ENCODE peak calls at places on chromosome 3, in four cellular contexts. T is endodermal cell, U is endothelial cell of umbilical vein, G is tibial nerve. N is an unnamed sample. For H3K27me3, the result is how much of the 10 kb centered on the place peaks cover.

GRCh38 chr3:23112491-23112890 is 90.6 kb upstream of the UBE2E2 start:
- DNase-seq in T (peak), U (no peak), G (no peak), N (peak)

GRCh38 chr3:40397912-40398311 is 10.9 kb downstream of the ENTPD3 start:
- DNase-seq in T (no peak), U (no peak), G (no peak), N (no peak)

GRCh38 chr3:172034786-172035685 is 4.3 kb upstream of the FNDC3B start:
- DNase-seq in T (peak), U (no peak), G (no peak), N (peak)

GRCh38 chr3:122258757-122259371 is 66.2 kb upstream of the CSTA start:
- DNase-seq in T (peak), U (peak), G (no peak), N (peak)

GRCh38 chr3:72275296-72275820 is 490.4 kb upstream of the PROK2 start:
- DNase-seq in T (no peak), U (no peak), G (no peak), N (no peak)

GRCh38 chr3:11661052-11661656 is 17.4 kb upstream of the VGLL4 start:
- DNase-seq in T (no peak), U (peak), G (no peak), N (peak)

GRCh38 chr3:141124715-141125114 is 73.6 kb downstream of the SPSB4 start:
- DNase-seq in T (no peak), U (no peak), G (no peak), N (no peak)

GRCh38 chr3:195197764-195198423 is 73.1 kb downstream of the XXYLT1 start:
- DNase-seq in T (peak), U (peak), G (no peak), N (peak)

GRCh38 chr3:155727836-155728235 is 17.0 kb downstream of the PLCH1 start:
- DNase-seq in T (no peak), U (no peak), G (no peak), N (no peak)

GRCh38 chr3:141405581-141405980 is 37.3 kb downstream of the ZBTB38 start:
- DNase-seq in T (no peak), U (no peak), G (no peak), N (no peak)

GRCh38 chr3:188348445-188349244 is 194.7 kb downstream of the LPP start:
- DNase-seq in T (no peak), U (peak), G (peak), N (peak)

GRCh38 chr3:71124048-71124447 is 459.5 kb downstream of the FOXP1 start:
- DNase-seq in T (no peak), U (no peak), G (no peak), N (no peak)

GRCh38 chr3:36700537-36701248 is 63.7 kb downstream of the DCLK3 start:
- DNase-seq in T (peak), U (peak), G (peak), N (peak)

GRCh38 chr3:139758654-139759291 is 81.0 kb upstream of the NMNAT3 start:
- DNase-seq in T (peak), U (no peak), G (no peak), N (no peak)

GRCh38 chr3:83946554-83946953 is 1012.2 kb upstream of the CADM2 start:
- DNase-seq in T (peak), U (no peak), G (no peak), N (peak)

GRCh38 chr3:55330355-55330754 is 156.8 kb downstream of the WNT5A start:
- DNase-seq in T (no peak), U (no peak), G (no peak), N (peak)

GRCh38 chr3:68142331-68142887 is 488.0 kb upstream of the SUCLG2 start:
- DNase-seq in T (no peak), U (no peak), G (no peak), N (no peak)

GRCh38 chr3:196670335-196670734 is 30.8 kb downstream of the NRROS start:
- DNase-seq in T (no peak), U (peak), G (no peak), N (no peak)

GRCh38 chr3:43866529-43867353 is 176.0 kb downstream of the ABHD5 start:
- DNase-seq in T (peak), U (no peak), G (no peak), N (peak)

GRCh38 chr3:172760406-172760805 is 9.9 kb downstream of the ECT2 start:
- DNase-seq in T (no peak), U (no peak), G (no peak), N (peak)

GRCh38 chr3:65342084-65342683 is 654.4 kb upstream of the ADAMTS9 start:
- DNase-seq in T (peak), U (peak), G (no peak), N (peak)

GRCh38 chr3:10534066-10534465 is 28.7 kb upstream of the ATP2B2 start:
- DNase-seq in T (peak), U (no peak), G (no peak), N (no peak)

GRCh38 chr3:190865828-190866227 is 3.3 kb upstream of the GMNC start:
- DNase-seq in T (peak), U (no peak), G (no peak), N (peak)

GRCh38 chr3:59660852-59661624 is 611.2 kb upstream of the CFAP20DC start:
- DNase-seq in T (no peak), U (no peak), G (no peak), N (no peak)

GRCh38 chr3:134328846-134329245 is 45.4 kb downstream of the AMOTL2 start:
- DNase-seq in T (peak), U (no peak), G (no peak), N (no peak)

GRCh38 chr3:126934149-126934548 is 48.8 kb upstream of the PLXNA1 start:
- DNase-seq in T (peak), U (no peak), G (no peak), N (no peak)

DNA sequence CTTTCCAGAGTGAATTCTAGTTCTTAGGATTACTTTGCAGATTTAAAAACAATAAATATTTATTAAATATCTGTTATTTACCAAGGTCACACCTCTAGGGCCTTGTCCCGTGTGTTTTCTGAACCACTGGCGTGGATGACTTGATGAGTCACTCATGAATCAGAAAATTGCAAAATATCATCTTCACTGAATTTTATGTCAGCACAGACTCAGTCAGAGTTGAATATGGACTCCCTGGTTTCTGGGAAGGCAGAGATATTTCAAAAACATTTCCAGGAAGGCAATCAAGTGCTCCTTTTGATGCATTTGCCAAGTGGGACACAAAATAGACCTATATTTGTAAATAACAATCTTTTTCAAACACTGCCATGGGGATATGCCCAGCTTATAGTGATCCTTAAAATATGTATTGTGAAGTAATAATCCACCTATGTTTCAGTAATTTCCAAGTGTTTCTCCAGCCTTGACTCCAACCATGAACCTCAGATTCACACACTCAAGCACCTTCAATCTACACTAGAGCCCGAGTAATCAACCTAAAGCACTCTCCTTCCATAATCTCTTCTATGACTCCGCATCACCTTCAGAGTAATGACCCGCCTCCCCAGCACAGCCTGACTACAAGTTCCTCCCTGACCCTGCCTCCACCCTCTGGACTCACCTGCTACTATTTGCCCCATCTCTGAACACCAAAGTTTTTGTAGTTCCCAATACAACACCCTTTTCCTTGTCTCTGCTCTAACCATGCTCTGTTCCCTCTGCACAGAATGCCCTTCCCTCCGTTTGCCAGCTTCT is 24.3 kb downstream of the DPH3 start:
- DNase-seq in T (no peak), U (no peak), G (no peak), N (peak)
- H3K4me3 ChIP-seq in T (no peak), U (no peak), G (no peak), N (no peak)

GRCh38 chr3:109161487-109162108 is 25.1 kb downstream of the C3orf85 start:
- DNase-seq in T (no peak), U (no peak), G (no peak), N (no peak)

GRCh38 chr3:109152326-109152725 is 15.8 kb downstream of the C3orf85 start:
- DNase-seq in T (no peak), U (no peak), G (no peak), N (no peak)

GRCh38 chr3:109154989-109155388 is 18.5 kb downstream of the C3orf85 start:
- DNase-seq in T (no peak), U (no peak), G (no peak), N (no peak)

GRCh38 chr3:109155828-109156227 is 19.3 kb downstream of the C3orf85 start:
- DNase-seq in T (no peak), U (no peak), G (no peak), N (no peak)
- TF ChIP-seq CTCF in T (no peak), U (no peak), G (no peak), N (no peak)

GRCh38 chr3:129004639-129005295 is 3.7 kb downstream of the EFCC1 start:
- DNase-seq in T (no peak), U (peak), G (no peak), N (no peak)
- H3K27me3 ChIP-seq in T (half or more), U (under half), G (half or more), N (under half)

GRCh38 chr3:152307829-152308474 is 39.2 kb downstream of the MBNL1 start:
- DNase-seq in T (peak), U (peak), G (no peak), N (no peak)
- H3K4me3 ChIP-seq in T (no peak), U (no peak), G (no peak), N (no peak)

GRCh38 chr3:53509494-53509893 is 15.1 kb downstream of the CACNA1D start:
- DNase-seq in T (peak), U (no peak), G (no peak), N (no peak)
- TF ChIP-seq CTCF in T (no peak), U (no peak), G (no peak), N (no peak)

DNA sequence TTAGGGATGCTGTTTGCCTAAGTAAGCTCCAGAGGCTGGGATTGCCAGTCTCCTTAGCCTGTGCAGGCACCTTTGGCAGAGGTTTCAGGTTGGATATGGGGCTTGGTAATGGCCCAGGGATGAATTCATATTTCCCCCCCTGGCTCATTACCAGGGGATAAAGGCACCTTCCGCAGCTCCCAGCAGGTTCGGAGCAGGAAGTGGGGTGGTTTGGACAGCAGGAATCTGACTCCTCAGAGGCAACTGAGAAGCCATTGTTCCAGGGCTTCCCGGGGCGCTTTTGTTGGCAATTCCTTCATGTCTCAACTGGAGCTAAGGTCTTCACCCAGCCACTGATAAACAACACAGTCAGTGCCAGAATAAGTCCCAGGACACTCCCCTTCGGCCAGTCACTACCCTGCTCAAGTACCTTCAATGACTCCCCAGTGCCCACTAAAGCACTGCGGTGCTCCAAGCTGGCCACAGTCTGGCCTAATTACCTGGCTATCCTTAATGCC is 85.3 kb upstream of the SLC6A6 start:
- DNase-seq in T (peak), U (no peak), G (no peak), N (peak)
- H3K27me3 ChIP-seq in T (under half), U (under half), G (under half), N (under half)

GRCh38 chr3:42713747-42714146 is 11.1 kb upstream of the HHATL start:
- DNase-seq in T (no peak), U (no peak), G (no peak), N (no peak)
- H3K4me3 ChIP-seq in T (no peak), U (no peak), G (no peak), N (no peak)

GRCh38 chr3:13041113-13041776 is 32.0 kb downstream of the IQSEC1 start:
- DNase-seq in T (no peak), U (no peak), G (no peak), N (no peak)
- TF ChIP-seq CTCF in T (no peak), U (no peak), G (no peak), N (no peak)

N was measured in bronchial epithelial cell.